ENCODE peak calls at places on chromosome 7, in four cellular contexts. S, Y, X and O are unnamed samples.

GRCh38 chr7:29970158-29970557 is 19.4 kb downstream of the SCRN1 start:
- DNase-seq in S (no peak), Y (no peak), X (no peak), O (no peak)

GRCh38 chr7:133601607-133602006 is 348.7 kb downstream of the EXOC4 start:
- DNase-seq in S (no peak), Y (no peak), X (no peak), O (no peak)

GRCh38 chr7:47636693-47637175 is 54.8 kb upstream of the TNS3 start:
- DNase-seq in S (no peak), Y (no peak), X (no peak), O (no peak)

GRCh38 chr7:101905203-101905865 is 87.9 kb downstream of the CUX1 start:
- DNase-seq in S (no peak), Y (no peak), X (no peak), O (no peak)

GRCh38 chr7:108202743-108203142 is 72.6 kb upstream of the LAMB4 start:
- DNase-seq in S (no peak), Y (no peak), X (no peak), O (no peak)

GRCh38 chr7:101829856-101830255 is 12.4 kb downstream of the CUX1 start:
- DNase-seq in S (no peak), Y (no peak), X (no peak), O (no peak)

GRCh38 chr7:95989301-95989700 is 216.9 kb downstream of the DYNC1I1 start:
- DNase-seq in S (no peak), Y (no peak), X (no peak), O (no peak)

GRCh38 chr7:24573554-24574338 is 494 bp downstream of the PALS2 start:
- DNase-seq in S (peak), Y (peak), X (peak), O (no peak)

GRCh38 chr7:74051193-74051592 is 23.2 kb downstream of the ELN start:
- DNase-seq in S (no peak), Y (no peak), X (no peak), O (no peak)

GRCh38 chr7:33644489-33644888 is 260.9 kb upstream of the BMPER start:
- DNase-seq in S (no peak), Y (no peak), X (no peak), O (no peak)

GRCh38 chr7:121501566-121501965 is 105.5 kb upstream of the FAM3C start:
- DNase-seq in S (no peak), Y (no peak), X (no peak), O (no peak)

GRCh38 chr7:74586258-74587200 is 71.0 kb upstream of the GTF2I start:
- DNase-seq in S (no peak), Y (no peak), X (no peak), O (no peak)

GRCh38 chr7:67359900-67360299 is 363.3 kb downstream of the TYW1 start:
- DNase-seq in S (no peak), Y (no peak), X (no peak), O (no peak)

GRCh38 chr7:90825779-90826178 is 229.7 kb downstream of the CDK14 start:
- DNase-seq in S (no peak), Y (no peak), X (no peak), O (no peak)

GRCh38 chr7:124330741-124331407 is 298.0 kb upstream of the TMEM229A start:
- DNase-seq in S (no peak), Y (no peak), X (no peak), O (no peak)

GRCh38 chr7:55253188-55253587 is 111.9 kb upstream of the LANCL2 start:
- DNase-seq in S (no peak), Y (no peak), X (no peak), O (no peak)

GRCh38 chr7:77811895-77812685 is 13.5 kb downstream of the PHTF2 start:
- DNase-seq in S (no peak), Y (no peak), X (no peak), O (no peak)

GRCh38 chr7:124909808-124910207 is 19.8 kb downstream of the POT1 start:
- DNase-seq in S (no peak), Y (no peak), X (no peak), O (no peak)

GRCh38 chr7:149784251-149784608 is 10.8 kb upstream of the ZNF467 start:
- DNase-seq in S (no peak), Y (no peak), X (no peak), O (no peak)

GRCh38 chr7:54705436-54705835 is 53.6 kb downstream of the SEC61G start:
- DNase-seq in S (no peak), Y (no peak), X (no peak), O (no peak)

GRCh38 chr7:117489911-117490310 is 10.1 kb downstream of the CFTR start:
- DNase-seq in S (no peak), Y (no peak), X (no peak), O (no peak)

GRCh38 chr7:134599371-134599770 is 47.3 kb upstream of the BPGM start:
- DNase-seq in S (no peak), Y (peak), X (no peak), O (no peak)

GRCh38 chr7:148987751-148988512 is 40.4 kb downstream of the PDIA4 start:
- DNase-seq in S (no peak), Y (no peak), X (no peak), O (no peak)

GRCh38 chr7:104089622-104090021 is 100.2 kb upstream of the RELN start:
- DNase-seq in S (no peak), Y (peak), X (no peak), O (no peak)

GRCh38 chr7:30923774-30924413 is 12.2 kb downstream of the AQP1 start:
- DNase-seq in S (no peak), Y (no peak), X (no peak), O (no peak)

GRCh38 chr7:93821463-93821862 is 69.1 kb downstream of the TFPI2 start:
- DNase-seq in S (no peak), Y (no peak), X (peak), O (no peak)

GRCh38 chr7:47479821-47480575 is 101.9 kb downstream of the TNS3 start:
- DNase-seq in S (peak), Y (no peak), X (no peak), O (no peak)

GRCh38 chr7:80449841-80450240 is 62.0 kb downstream of the GNAT3 start:
- DNase-seq in S (no peak), Y (no peak), X (no peak), O (no peak)

GRCh38 chr7:36796850-36797618 is 72.7 kb upstream of the AOAH start:
- DNase-seq in S (no peak), Y (no peak), X (no peak), O (no peak)

GRCh38 chr7:94350729-94351128 is 44.0 kb upstream of the COL1A2 start:
- DNase-seq in S (no peak), Y (no peak), X (no peak), O (no peak)

GRCh38 chr7:123768493-123768892 is 19.7 kb upstream of the WASL start:
- DNase-seq in S (no peak), Y (no peak), X (no peak), O (no peak)

GRCh38 chr7:95004618-95005282 is 97.4 kb downstream of the PPP1R9A start:
- DNase-seq in S (no peak), Y (no peak), X (no peak), O (no peak)

GRCh38 chr7:121515651-121516401 is 119.7 kb upstream of the FAM3C start:
- DNase-seq in S (no peak), Y (no peak), X (no peak), O (no peak)